ENCODE peak calls at places on chromosome 13, in nine cellular contexts. C is HCT116, W is H1, Q is A549, N is K562, L is HepG2, X is endothelial cell of umbilical vein, T is GM12878, J is SK-N-SH. B is an unnamed sample.

GRCh38 chr13:24997367-24997967 is 98.5 kb upstream of the PABPC3 start:
- DNase-seq in N (peak), J (peak), X (peak), C (no peak), Q (peak), W (no peak), L (peak), T (no peak), B (peak)

GRCh38 chr13:28299941-28300340 is 161.6 kb downstream of the PAN3 start:
- DNase-seq in X (no peak), N (no peak), J (no peak), Q (no peak), C (no peak), W (no peak), L (no peak), T (no peak), B (no peak)

GRCh38 chr13:48304132-48304876 is 753 bp downstream of the RB1 start:
- DNase-seq in W (no peak), X (peak), L (peak), J (peak), T (peak), C (no peak), N (no peak), Q (peak), B (peak)

GRCh38 chr13:20475927-20476691 is 49.5 kb downstream of the CRYL1 start:
- DNase-seq in Q (no peak), T (peak), L (no peak), X (no peak), J (no peak), N (no peak), W (no peak), C (no peak), B (peak)

GRCh38 chr13:51739403-51740112 is 64.4 kb downstream of the DHRS12 start:
- DNase-seq in T (no peak), W (no peak), J (no peak), Q (no peak), C (no peak), X (no peak), N (no peak), L (no peak), B (no peak)

GRCh38 chr13:34748561-34748960 is 193.5 kb upstream of the NBEA start:
- DNase-seq in Q (no peak), X (no peak), W (no peak), N (no peak), L (no peak), C (no peak), T (no peak), J (no peak), B (no peak)

GRCh38 chr13:102799544-102800144 is 725 bp downstream of the BIVM start:
- DNase-seq in X (no peak), N (peak), T (no peak), W (no peak), Q (peak), C (no peak), L (no peak), J (peak), B (no peak)

GRCh38 chr13:71540098-71540497 is 326.9 kb downstream of the DACH1 start:
- DNase-seq in C (no peak), Q (no peak), J (no peak), X (no peak), N (no peak), T (no peak), W (no peak), L (no peak), B (no peak)

GRCh38 chr13:53045110-53045509 is 16.5 kb downstream of the OLFM4 start:
- DNase-seq in T (no peak), W (no peak), L (no peak), X (peak), N (no peak), C (no peak), Q (no peak), J (peak), B (no peak)

GRCh38 chr13:43895940-43896339 is 16.2 kb downstream of the LACC1 start:
- DNase-seq in C (no peak), J (no peak), X (no peak), W (no peak), N (no peak), Q (no peak), L (no peak), T (no peak), B (no peak)

GRCh38 chr13:26538363-26539317 is 18.8 kb upstream of the WASF3 start:
- DNase-seq in C (no peak), L (no peak), X (no peak), W (no peak), Q (no peak), T (no peak), J (no peak), N (no peak), B (no peak)

GRCh38 chr13:30033681-30034447 is 183.4 kb upstream of the UBL3 start:
- DNase-seq in J (no peak), C (no peak), X (no peak), N (no peak), L (no peak), T (no peak), W (no peak), Q (no peak), B (peak)

GRCh38 chr13:36131215-36131930 is at the start of gene DCLK1:
- DNase-seq in X (no peak), T (no peak), C (no peak), Q (no peak), J (peak), N (no peak), W (peak), L (no peak), B (no peak)

GRCh38 chr13:63567031-63567430 is 2151.4 kb upstream of the PCDH20 start:
- DNase-seq in L (no peak), N (no peak), C (no peak), T (no peak), Q (no peak), X (no peak), J (no peak), W (no peak), B (no peak)

GRCh38 chr13:40762849-40763248 is 8.1 kb downstream of the MRPS31 start:
- DNase-seq in N (no peak), W (no peak), Q (no peak), X (no peak), J (no peak), T (no peak), L (no peak), C (no peak), B (no peak)

GRCh38 chr13:51000058-51000457 is 90.5 kb downstream of the RNASEH2B start:
- DNase-seq in Q (no peak), N (no peak), L (no peak), W (no peak), C (no peak), J (no peak), T (no peak), X (no peak), B (no peak)

GRCh38 chr13:97106323-97106722 is 112.0 kb upstream of the OXGR1 start:
- DNase-seq in T (no peak), C (no peak), N (no peak), J (no peak), X (no peak), L (no peak), W (no peak), Q (no peak), B (no peak)

GRCh38 chr13:41267106-41267505 is 3.7 kb upstream of the MTRF1 start:
- DNase-seq in C (no peak), Q (no peak), L (no peak), J (no peak), T (no peak), W (no peak), N (no peak), X (no peak), B (no peak)

GRCh38 chr13:111908981-111909380 is 158.0 kb upstream of the SOX1 start:
- DNase-seq in Q (no peak), J (no peak), X (no peak), L (no peak), W (peak), N (no peak), C (no peak), T (no peak), B (no peak)

GRCh38 chr13:84362777-84363176 is 480.5 kb upstream of the SLITRK1 start:
- DNase-seq in L (no peak), C (no peak), T (no peak), Q (no peak), X (no peak), W (no peak), N (no peak), J (no peak), B (no peak)

GRCh38 chr13:50731400-50731799 is 112.1 kb downstream of the DLEU7 start:
- DNase-seq in W (no peak), N (no peak), Q (no peak), J (no peak), T (peak), L (no peak), C (no peak), X (peak), B (no peak)

GRCh38 chr13:21894091-21894490 is 223.2 kb downstream of the FGF9 start:
- DNase-seq in Q (no peak), C (no peak), N (no peak), J (no peak), T (no peak), X (no peak), L (no peak), W (no peak), B (peak)

GRCh38 chr13:36343766-36344165 is 2.4 kb downstream of the SPART start:
- DNase-seq in X (no peak), W (no peak), Q (no peak), C (no peak), N (no peak), L (no peak), J (no peak), T (no peak), B (peak)

GRCh38 chr13:40672310-40673060 is 6.0 kb upstream of the FOXO1 start:
- DNase-seq in X (peak), N (peak), C (peak), W (no peak), Q (peak), L (peak), T (no peak), J (peak), B (no peak)

GRCh38 chr13:28705734-28706133 is 13.0 kb downstream of the SLC46A3 start:
- DNase-seq in N (no peak), J (no peak), L (no peak), C (no peak), X (no peak), W (no peak), T (no peak), Q (no peak), B (no peak)

GRCh38 chr13:97809576-97809975 is 143.9 kb upstream of the IPO5 start:
- DNase-seq in C (no peak), Q (no peak), X (no peak), N (no peak), L (no peak), W (no peak), J (no peak), T (no peak), B (no peak)

GRCh38 chr13:34657716-34658115 is 284.4 kb upstream of the NBEA start:
- DNase-seq in J (no peak), X (no peak), N (no peak), L (no peak), W (no peak), C (no peak), Q (peak), T (no peak), B (no peak)

GRCh38 chr13:87975035-87975434 is 303.9 kb downstream of the SLITRK5 start:
- DNase-seq in T (no peak), Q (no peak), J (no peak), N (no peak), C (no peak), W (no peak), L (no peak), X (no peak), B (no peak)

GRCh38 chr13:74074723-74075122 is 59.5 kb downstream of the KLF12 start:
- DNase-seq in J (no peak), X (peak), N (no peak), L (no peak), T (no peak), W (no peak), C (no peak), Q (no peak), B (no peak)
- TF ChIP-seq MAX in J (no peak), X (no peak), N (no peak), L (no peak), T (no peak), W (no peak), C (no peak), Q (no peak), B (no peak)

GRCh38 chr13:76016799-76017198 is 380.7 kb downstream of the LMO7 start:
- DNase-seq in X (peak), W (peak), N (peak), C (peak), T (no peak), Q (no peak), L (peak), J (peak), B (peak)

GRCh38 chr13:76023644-76024043 is 387.5 kb downstream of the LMO7 start:
- DNase-seq in Q (no peak), C (no peak), T (no peak), J (no peak), X (no peak), L (no peak), N (no peak), W (no peak), B (no peak)

GRCh38 chr13:76020421-76020955 is 384.4 kb downstream of the LMO7 start:
- DNase-seq in X (no peak), L (no peak), T (no peak), N (no peak), Q (no peak), W (no peak), J (no peak), C (no peak), B (no peak)

GRCh38 chr13:76017861-76018556 is 381.9 kb downstream of the LMO7 start:
- DNase-seq in N (no peak), J (no peak), X (no peak), C (no peak), Q (no peak), W (no peak), T (no peak), L (no peak), B (no peak)

DNA sequence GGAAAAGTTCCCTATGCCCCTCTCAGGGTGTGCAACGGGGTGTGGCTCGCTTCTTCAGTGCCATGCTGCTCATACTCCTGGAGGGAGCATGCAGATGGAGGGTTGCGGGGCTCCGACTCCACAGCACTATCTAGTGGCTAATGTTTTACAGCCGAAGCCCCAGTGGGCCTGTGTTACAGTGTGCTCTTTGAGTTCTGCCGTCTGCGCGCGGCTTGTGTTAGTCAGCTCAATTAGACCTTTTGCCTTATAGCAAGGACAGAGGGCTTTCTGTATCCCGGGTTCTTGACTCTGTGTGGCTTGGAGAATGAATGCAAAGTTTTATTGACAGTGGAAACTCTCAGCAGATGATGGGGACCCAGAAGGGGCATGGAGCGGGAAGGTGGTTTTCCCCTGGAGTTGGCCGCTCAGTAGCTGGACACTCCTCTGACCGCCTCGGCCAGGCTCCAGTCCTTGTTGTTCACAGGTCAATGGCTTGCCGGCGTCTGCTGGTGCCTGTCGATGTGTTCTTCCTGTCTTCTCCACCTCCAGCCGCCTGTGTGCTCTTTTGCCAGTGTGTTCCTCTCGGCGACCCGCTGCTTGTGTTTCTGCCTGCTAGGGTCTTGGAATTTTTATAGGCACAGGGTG is 383.4 kb downstream of the LMO7 start:
- DNase-seq in N (no peak), Q (no peak), W (peak), T (no peak), J (peak), X (no peak), C (peak), L (peak), B (peak)
- TF ChIP-seq CTCF in N (no peak), Q (peak), W (peak), T (peak), J (peak), X (peak), C (peak), L (peak), B (peak)

DNA sequence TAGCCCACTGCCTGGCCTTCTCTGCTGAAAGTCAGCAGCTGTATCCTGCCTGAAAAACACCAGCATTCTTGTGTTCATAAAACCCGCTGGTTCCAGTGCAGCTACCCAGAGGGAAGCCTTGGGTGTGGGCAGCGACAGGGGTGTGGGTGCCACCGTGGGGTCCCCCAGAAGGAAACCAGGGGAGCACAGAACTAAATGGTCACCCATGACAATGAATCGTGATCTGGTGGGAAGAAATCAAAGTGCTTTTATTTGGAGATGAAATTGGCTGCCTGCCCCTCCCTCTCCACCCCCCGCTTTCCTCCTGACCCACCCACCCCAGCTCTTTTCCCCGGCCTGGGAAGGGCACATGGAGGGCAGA is 13.7 kb downstream of the RASA3 start:
- DNase-seq in L (no peak), N (no peak), X (peak), Q (peak), J (peak), C (no peak), T (no peak), W (no peak), B (no peak)
- H3K4me3 ChIP-seq in L (no peak), N (no peak), X (peak), Q (peak), J (no peak), C (peak), T (no peak), W (no peak), B (no peak)

GRCh38 chr13:80359459-80360297 is 18.8 kb upstream of the SPRY2 start:
- DNase-seq in T (no peak), N (peak), W (peak), Q (no peak), L (no peak), C (no peak), X (peak), J (no peak), B (peak)
- TF ChIP-seq MAX in T (no peak), N (no peak), W (peak), Q (no peak), L (no peak), C (no peak), X (no peak), J (no peak), B (no peak)

DNA sequence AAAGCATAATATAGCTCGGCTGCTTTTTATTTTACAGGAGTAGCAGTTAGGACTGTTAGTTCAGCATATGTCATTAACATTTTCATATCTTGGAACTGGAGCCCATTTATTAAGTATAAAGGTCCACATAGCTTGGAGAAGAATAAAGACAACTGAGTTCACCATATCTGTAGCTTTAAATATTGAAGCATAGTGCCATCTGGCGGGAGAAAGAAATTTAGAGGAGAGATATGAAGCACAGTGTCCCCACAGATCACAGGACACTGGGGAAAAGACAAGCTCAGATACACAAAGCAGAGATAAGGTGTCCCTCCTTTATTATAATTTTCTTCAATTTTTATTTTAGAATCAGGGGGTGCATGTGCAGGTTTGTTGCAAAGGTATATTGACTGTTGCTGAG is 104.7 kb upstream of the FREM2 start:
- DNase-seq in T (no peak), J (peak), C (no peak), Q (peak), L (peak), N (peak), X (peak), W (no peak), B (peak)
- TF ChIP-seq CTCF in T (peak), J (peak), C (peak), Q (peak), L (peak), N (peak), X (peak), W (peak), B (peak)

DNA sequence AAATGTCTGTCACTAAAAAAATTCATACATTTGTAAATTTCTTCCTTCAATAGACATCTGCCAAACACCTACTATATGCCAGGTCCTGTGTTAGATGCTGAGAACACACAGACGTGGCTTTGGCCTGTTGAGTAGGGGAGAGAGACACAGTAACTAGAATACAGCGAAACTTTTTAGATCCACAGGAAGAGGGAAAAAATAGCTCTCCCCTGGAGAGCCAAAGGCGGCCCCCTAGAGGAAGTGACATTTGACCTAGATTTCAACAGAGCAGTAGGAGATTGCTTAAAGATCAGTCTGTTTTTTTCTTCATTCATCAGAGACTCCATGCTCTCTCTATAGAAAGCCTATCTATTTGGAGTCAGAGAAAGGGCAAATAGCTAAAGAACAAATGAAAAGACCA is 11.3 kb downstream of the LCP1 start:
- DNase-seq in L (peak), X (no peak), N (no peak), T (no peak), W (no peak), Q (no peak), C (no peak), J (no peak), B (peak)
- H3K4me3 ChIP-seq in L (no peak), X (no peak), N (no peak), T (peak), W (no peak), Q (no peak), C (no peak), J (no peak), B (peak)

DNA sequence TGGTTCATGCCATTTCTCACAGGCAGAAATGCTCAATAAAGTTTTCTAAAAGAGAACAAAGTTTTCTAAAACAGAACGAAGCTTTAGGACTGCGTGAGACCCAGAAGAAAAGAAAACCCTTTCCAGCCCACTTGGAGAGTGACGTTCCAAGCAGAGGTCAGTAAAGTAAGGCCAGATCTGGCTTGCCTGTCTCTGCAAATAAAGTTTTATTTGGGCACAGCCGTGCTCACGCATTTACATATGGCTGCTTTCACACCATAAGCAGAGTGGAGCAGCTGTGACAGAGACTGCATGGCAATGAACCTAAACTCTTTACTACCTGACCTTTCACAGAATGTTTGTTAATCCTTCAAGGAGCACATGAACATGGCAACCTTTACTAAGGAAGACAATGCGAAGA is 23.6 kb downstream of the IRS2 start:
- DNase-seq in X (no peak), T (no peak), W (no peak), Q (no peak), J (no peak), C (no peak), N (no peak), L (no peak), B (no peak)
- TF ChIP-seq MAX in X (no peak), T (no peak), W (no peak), Q (no peak), J (no peak), C (no peak), N (no peak), L (no peak), B (no peak)

GRCh38 chr13:94431987-94432386 is 47.5 kb downstream of the DCT start:
- DNase-seq in N (no peak), J (no peak), L (no peak), C (no peak), W (no peak), Q (no peak), X (no peak), T (no peak), B (no peak)
- TF ChIP-seq CTCF in N (no peak), J (no peak), L (no peak), C (no peak), W (no peak), Q (no peak), X (no peak), T (no peak), B (no peak)